ENCODE peak calls at places on chromosome 17, in four cellular contexts. L is transverse colon, V is IMR-90, P is uterus. S is an unnamed sample.

GRCh38 chr17:40309031-40309937 is at the start of gene RARA:
- DNase-seq in V (no peak), L (peak; percentile 74), P (peak; percentile 58), S (peak; percentile 24)

GRCh38 chr17:58184308-58184985 is 8.1 kb upstream of the EPX start:
- DNase-seq in L (no peak), P (no peak), V (peak; percentile 47), S (no peak)

GRCh38 chr17:2042355-2042929 is 620 bp downstream of the OVCA2 start:
- DNase-seq in P (peak; percentile 24), V (no peak), L (no peak), S (no peak)

GRCh38 chr17:76076100-76076764 is 1.7 kb downstream of the GALR2 start:
- DNase-seq in V (no peak), L (no peak), P (no peak), S (no peak)

GRCh38 chr17:66535611-66536010 is 233.2 kb downstream of the PRKCA start:
- DNase-seq in V (no peak), P (no peak), L (no peak), S (no peak)

GRCh38 chr17:75872434-75873351 is 5.7 kb downstream of the TRIM47 start:
- DNase-seq in V (peak; percentile 63), L (peak; percentile 78), P (peak; percentile 83), S (no peak)

GRCh38 chr17:71631483-71631882 is 489.3 kb upstream of the SOX9 start:
- DNase-seq in L (no peak), P (no peak), V (peak; percentile 37), S (no peak)

GRCh38 chr17:59367657-59368045 is 36.2 kb downstream of the YPEL2 start:
- DNase-seq in P (no peak), V (no peak), L (no peak), S (no peak)

GRCh38 chr17:59815965-59816364 is 76.8 kb downstream of the TUBD1 start:
- DNase-seq in P (no peak), V (no peak), L (no peak), S (no peak)

GRCh38 chr17:65797809-65798208 is 236.4 kb upstream of the AXIN2 start:
- DNase-seq in L (no peak), V (no peak), P (no peak), S (no peak)

GRCh38 chr17:51846561-51846960 is 312.0 kb downstream of the CA10 start:
- DNase-seq in P (no peak), V (no peak), L (no peak), S (no peak)

GRCh38 chr17:18380471-18381157 is 3.0 kb downstream of the EVPLL start:
- DNase-seq in P (no peak), V (no peak), L (no peak), S (peak; percentile 43)

GRCh38 chr17:3485481-3486068 is 9.8 kb downstream of the ASPA start:
- DNase-seq in V (no peak), P (no peak), L (no peak), S (peak; percentile 81)

DNA sequence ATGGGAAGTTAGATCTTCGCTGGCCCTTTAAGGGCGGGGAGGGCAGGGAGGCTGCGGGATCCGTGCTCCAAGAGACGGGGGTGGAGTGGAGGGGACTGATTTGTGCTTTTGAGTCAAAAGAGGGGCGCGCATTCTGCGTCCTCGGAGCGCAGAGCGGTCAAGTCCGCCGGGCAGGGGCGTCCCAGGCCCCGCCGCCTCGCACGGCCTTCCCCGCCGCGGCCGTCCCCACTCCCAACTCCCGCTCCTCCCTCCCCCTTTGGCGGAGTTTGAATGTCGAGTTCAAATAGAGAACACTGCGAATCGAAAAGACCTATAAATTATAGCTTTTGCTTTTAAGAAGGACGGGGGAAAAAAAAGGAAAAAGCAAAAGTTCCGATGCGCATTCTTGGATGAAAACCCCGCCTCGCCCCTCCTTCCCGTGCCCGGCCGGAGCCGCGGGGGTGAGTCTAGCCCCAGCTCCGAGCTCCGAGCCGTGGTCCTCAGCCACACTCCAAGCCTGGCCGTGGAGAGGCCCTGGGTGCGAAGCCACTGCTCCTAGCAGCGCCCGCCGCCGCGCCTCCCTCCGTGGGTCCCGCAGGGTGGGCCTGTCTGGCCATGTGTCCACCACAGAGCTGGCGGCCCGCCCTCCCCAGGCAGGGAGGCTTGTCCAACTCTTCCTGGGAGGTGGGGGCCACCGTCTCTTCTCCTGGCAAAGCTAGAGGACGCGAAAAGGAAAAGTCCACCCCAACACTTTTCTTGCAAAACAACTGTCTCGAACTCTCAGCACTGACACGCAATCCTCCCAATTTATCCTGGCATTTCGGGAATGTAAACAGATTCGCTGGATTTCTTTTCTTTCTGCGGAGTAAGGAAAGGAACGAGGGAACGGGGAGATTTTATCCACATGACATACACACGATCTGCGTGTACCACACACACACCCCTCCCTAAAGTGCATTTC is 3.6 kb downstream of the CBX8 start:
- DNase-seq in L (no peak), P (no peak), V (peak; percentile 92), S (no peak)
- TF ChIP-seq POLR2A in L (no peak), P (no peak), V (no peak), S (no peak)

GRCh38 chr17:50161023-50161910 is 4.5 kb upstream of the SGCA start:
- DNase-seq in L (peak; percentile 94), V (peak; percentile 90), P (peak; percentile 96), S (peak; percentile 93)
- TF ChIP-seq POLR2A in L (no peak), V (peak; percentile 58), P (peak; percentile 74), S (peak; percentile 18)

DNA sequence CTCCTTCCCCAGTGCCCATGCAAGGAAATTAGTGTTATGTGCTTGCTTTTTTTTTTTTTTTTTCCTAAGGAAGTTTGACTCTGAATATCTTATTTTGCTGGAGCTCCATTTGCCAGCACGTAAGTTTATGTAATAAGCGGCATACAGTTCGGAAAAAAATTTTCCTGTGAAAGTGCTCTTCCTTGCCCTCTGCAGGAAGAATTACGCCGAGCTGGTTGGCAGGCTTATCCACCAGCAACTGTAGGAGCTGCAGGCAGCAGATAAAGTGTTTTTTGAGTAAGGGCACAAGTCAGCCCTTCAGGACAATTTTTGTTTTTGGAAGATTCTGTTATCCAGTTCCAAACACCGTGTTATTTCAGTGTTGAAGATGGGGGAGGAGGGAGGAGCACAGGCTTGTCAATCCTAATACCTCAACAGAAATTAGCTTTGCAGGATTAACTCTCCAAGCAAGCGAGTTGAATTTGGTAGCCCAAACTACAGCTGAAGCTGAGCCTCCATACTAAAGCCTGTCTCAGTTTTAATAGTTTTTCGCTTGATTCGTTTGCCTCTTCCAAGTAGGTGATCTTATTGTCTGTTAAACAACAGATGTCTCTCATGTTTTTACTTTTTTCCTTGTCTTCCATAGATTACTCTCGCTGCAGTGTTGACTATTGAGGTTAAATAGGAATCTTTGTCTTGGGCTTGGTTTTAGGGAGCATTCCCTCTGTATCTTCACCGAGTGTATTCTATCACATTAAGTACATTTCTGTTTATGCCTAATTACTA is 1.1 kb downstream of the SPECC1 start:
- DNase-seq in L (peak; percentile 20), P (peak; percentile 33), V (peak; percentile 61), S (no peak)
- TF ChIP-seq POLR2A in L (no peak), P (no peak), V (no peak), S (no peak)

DNA sequence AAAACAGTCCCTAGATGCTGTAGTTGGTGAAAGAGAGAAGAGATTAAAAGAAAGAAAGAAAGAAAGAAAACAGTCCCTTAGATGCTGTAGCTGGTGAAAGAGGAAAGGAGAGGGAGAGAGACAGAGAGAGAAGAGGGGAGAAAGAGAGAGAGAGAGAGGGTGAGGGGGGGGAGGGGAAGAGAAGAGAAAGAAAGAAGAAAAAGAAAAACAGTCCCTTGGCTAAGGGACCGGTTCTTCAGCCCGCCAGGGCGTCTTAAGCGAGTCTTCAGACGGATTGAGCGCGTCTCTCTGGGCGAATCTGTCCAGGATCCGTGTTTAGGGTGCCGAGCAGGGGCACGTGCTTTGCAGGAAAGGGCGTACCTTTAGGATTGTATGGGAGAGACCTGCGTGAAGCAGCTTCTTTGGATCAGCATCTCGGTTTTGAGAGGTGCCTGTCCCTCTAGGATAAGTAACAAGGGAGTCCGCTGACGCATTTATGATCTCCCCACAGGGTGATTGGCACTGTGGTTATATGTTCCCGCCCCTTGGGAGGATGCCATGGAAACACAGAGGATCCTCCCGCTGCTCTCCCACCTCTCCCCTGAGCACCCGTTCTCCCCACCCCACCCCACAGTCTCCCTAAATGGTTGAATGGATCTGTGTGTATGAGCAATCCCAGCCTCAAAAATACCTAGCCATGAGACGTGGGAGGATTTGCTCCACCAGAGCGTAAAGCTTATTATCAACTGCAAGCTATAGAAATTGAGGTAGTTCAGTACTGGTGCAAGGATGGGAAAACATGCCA is 16.7 kb downstream of the GNGT2 start:
- DNase-seq in V (peak; percentile 51), P (peak; percentile 73), L (peak; percentile 70), S (no peak)
- TF ChIP-seq POLR2A in V (no peak), P (peak; percentile 37), L (no peak), S (no peak)

DNA sequence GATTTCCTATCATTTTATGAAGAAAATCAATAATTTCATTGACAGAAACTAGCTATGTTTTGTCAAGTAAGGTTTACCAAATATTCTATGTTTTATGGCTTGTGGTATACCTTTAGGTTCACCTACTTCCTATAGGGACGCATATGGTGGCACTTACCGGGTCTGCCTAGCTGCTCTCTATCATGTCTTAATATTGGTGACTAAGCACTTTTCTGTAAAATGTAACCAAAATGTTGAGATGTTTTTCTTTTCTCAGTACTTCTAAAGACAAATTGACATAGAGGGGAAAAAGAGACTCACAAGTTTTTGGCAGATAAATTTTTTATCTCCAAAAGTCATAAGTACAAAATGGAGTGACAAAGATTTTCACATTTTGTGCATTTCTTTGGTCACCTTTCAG is 22.6 kb upstream of the MYH4 start:
- DNase-seq in L (no peak), V (no peak), P (no peak), S (no peak)
- TF ChIP-seq POLR2A in L (no peak), V (no peak), P (no peak), S (no peak)

DNA sequence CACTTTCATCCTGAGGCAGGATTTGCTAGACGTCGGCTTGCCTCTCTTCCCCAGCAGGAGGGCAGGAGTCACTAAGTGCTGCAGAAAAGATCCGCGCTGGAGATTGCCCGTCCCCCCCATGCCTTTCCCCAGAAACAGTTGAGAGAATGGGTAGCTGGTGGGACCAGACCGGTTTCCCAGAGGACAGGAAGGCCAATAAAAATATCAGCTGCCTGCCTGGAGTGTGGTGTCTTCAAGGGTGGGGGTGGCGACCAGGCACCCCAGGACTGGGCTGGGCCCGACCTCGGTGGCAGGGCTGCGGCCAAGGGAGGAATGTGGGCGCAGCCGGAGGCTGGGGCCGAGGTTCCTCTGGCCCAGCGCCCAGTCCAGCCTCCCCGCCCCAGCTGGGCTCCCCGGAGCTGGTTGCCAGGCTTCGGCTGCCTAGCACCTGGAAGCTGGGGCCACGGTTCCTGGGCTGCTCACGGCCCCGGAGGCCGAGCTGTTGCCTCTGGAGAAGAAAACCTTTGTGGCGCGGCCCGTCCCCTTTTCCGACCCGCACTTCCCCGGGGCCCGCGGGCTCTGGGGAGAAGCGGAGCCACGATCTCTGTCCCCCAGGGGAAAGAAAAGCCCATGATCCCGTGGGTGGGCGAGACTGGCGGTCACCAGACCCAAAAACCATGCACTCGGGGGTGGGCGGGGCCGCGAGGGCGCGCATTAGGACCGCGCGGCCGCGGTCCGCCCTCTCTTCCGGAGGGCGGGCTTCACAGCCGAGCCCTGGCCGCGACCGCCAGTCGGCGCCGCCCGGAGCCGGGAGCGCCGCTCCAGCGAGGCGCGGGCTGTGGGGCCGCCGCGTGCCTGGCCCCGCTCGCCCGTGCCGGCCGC is at the start of gene TRAF4:
- DNase-seq in L (peak; percentile 89), V (peak; percentile 84), P (peak; percentile 76), S (peak; percentile 82)
- TF ChIP-seq POLR2A in L (peak; percentile 75), V (peak; percentile 98), P (peak; percentile 98), S (peak; percentile 99)

GRCh38 chr17:79835470-79835899 is 3.8 kb downstream of the CBX4 start:
- DNase-seq in P (no peak), V (no peak), L (no peak), S (peak; percentile 27)
- TF ChIP-seq POLR2A in P (no peak), V (no peak), L (no peak), S (no peak)